ENCODE peak calls at places on chromosome 4, in seven cellular contexts. D, T, N, R, I, M and X are unnamed samples.
A peak's percentile ranks its signal among the peaks of the same experiment; 100 is the strongest.

GRCh38 chr4:85132570-85132969 is 166.1 kb upstream of the WDFY3 start:
- DNase-seq in T (no peak), N (no peak), D (no peak), I (no peak), M (no peak), R (no peak), X (no peak)

GRCh38 chr4:138308421-138308820 is 66.3 kb upstream of the SLC7A11 start:
- DNase-seq in I (no peak), R (no peak), N (no peak), T (no peak), M (no peak), D (no peak), X (peak; percentile 0)

GRCh38 chr4:70559924-70560323 is 32.1 kb upstream of the AMBN start:
- DNase-seq in D (no peak), M (no peak), R (no peak), I (no peak), N (no peak), T (peak; percentile 84), X (no peak)

GRCh38 chr4:20151436-20151835 is 100.3 kb upstream of the SLIT2 start:
- DNase-seq in N (no peak), R (no peak), D (no peak), I (no peak), M (no peak), T (no peak), X (no peak)

GRCh38 chr4:122584517-122584916 is 36.3 kb downstream of the IL21 start:
- DNase-seq in I (no peak), T (no peak), R (no peak), M (no peak), N (no peak), D (no peak), X (no peak)

GRCh38 chr4:140568507-140569306 is at the start of gene UCP1:
- DNase-seq in D (no peak), R (peak; percentile 88), T (peak; percentile 4), I (peak; percentile 19), N (no peak), M (peak; percentile 63), X (no peak)

GRCh38 chr4:173277340-173277739 is 56.8 kb downstream of the HMGB2 start:
- DNase-seq in M (no peak), I (no peak), T (no peak), N (no peak), R (no peak), D (no peak), X (no peak)

GRCh38 chr4:65653740-65654361 is 16.4 kb downstream of the EPHA5 start:
- DNase-seq in R (no peak), D (no peak), M (no peak), I (no peak), T (no peak), N (no peak), X (no peak)

GRCh38 chr4:135177323-135177722 is 975.7 kb upstream of the PABPC4L start:
- DNase-seq in D (no peak), R (no peak), T (no peak), M (no peak), I (no peak), N (no peak), X (no peak)

GRCh38 chr4:48255959-48256342 is 13.7 kb downstream of the TEC start:
- DNase-seq in R (no peak), D (no peak), N (no peak), M (no peak), I (no peak), T (no peak), X (no peak)

GRCh38 chr4:98539741-98540140 is 118.7 kb downstream of the TSPAN5 start:
- DNase-seq in T (no peak), I (no peak), R (no peak), D (no peak), N (no peak), M (no peak), X (no peak)

GRCh38 chr4:137927972-137928371 is 314.2 kb downstream of the SLC7A11 start:
- DNase-seq in D (no peak), M (no peak), R (no peak), I (no peak), T (no peak), N (no peak), X (no peak)

GRCh38 chr4:122652379-122652778 is 31.5 kb upstream of the IL21 start:
- DNase-seq in M (no peak), R (no peak), N (no peak), D (peak; percentile 60), T (peak; percentile 14), I (peak; percentile 13), X (peak; percentile 4)

GRCh38 chr4:134308910-134309309 is 107.3 kb upstream of the PABPC4L start:
- DNase-seq in T (no peak), N (no peak), R (no peak), D (no peak), M (no peak), I (no peak), X (no peak)

GRCh38 chr4:162056947-162057346 is 106.9 kb downstream of the FSTL5 start:
- DNase-seq in I (no peak), R (peak; percentile 22), M (no peak), T (no peak), N (no peak), D (no peak), X (no peak)

GRCh38 chr4:175421506-175421905 is 390.6 kb downstream of the GPM6A start:
- DNase-seq in R (no peak), N (no peak), I (no peak), M (no peak), T (peak; percentile 0), D (no peak), X (peak; percentile 30)

GRCh38 chr4:38803833-38804653 is 548 bp downstream of the TLR1 start:
- DNase-seq in I (no peak), N (peak; percentile 99), R (no peak), D (no peak), M (no peak), T (no peak), X (no peak)

GRCh38 chr4:184961693-184962092 is 56.6 kb upstream of the HELT start:
- DNase-seq in M (no peak), I (peak; percentile 70), T (no peak), D (no peak), R (peak; percentile 57), N (no peak), X (no peak)

GRCh38 chr4:42519803-42520417 is 122.6 kb downstream of the SHISA3 start:
- DNase-seq in T (peak; percentile 12), N (peak; percentile 19), D (peak; percentile 28), I (peak; percentile 18), M (no peak), R (no peak), X (peak; percentile 20)

GRCh38 chr4:19346636-19347035 is 905.1 kb upstream of the SLIT2 start:
- DNase-seq in R (no peak), N (no peak), I (no peak), M (no peak), D (no peak), T (no peak), X (no peak)

GRCh38 chr4:85842540-85842939 is 367.6 kb downstream of the ARHGAP24 start:
- DNase-seq in T (no peak), R (no peak), M (no peak), D (no peak), N (no peak), I (peak; percentile 14), X (no peak)

GRCh38 chr4:87839309-87839946 is 6.7 kb downstream of the MEPE start:
- DNase-seq in M (no peak), I (no peak), D (no peak), R (no peak), T (no peak), N (no peak), X (no peak)

GRCh38 chr4:87835192-87835591 is 2.4 kb downstream of the MEPE start:
- DNase-seq in N (no peak), R (no peak), I (no peak), D (no peak), T (no peak), M (no peak), X (no peak)

GRCh38 chr4:87835732-87836131 is 3.0 kb downstream of the MEPE start:
- DNase-seq in T (no peak), D (no peak), I (no peak), M (no peak), N (no peak), R (no peak), X (no peak)

GRCh38 chr4:87840149-87840548 is 7.4 kb downstream of the MEPE start:
- DNase-seq in D (no peak), M (no peak), R (no peak), T (no peak), N (no peak), I (no peak), X (no peak)

DNA sequence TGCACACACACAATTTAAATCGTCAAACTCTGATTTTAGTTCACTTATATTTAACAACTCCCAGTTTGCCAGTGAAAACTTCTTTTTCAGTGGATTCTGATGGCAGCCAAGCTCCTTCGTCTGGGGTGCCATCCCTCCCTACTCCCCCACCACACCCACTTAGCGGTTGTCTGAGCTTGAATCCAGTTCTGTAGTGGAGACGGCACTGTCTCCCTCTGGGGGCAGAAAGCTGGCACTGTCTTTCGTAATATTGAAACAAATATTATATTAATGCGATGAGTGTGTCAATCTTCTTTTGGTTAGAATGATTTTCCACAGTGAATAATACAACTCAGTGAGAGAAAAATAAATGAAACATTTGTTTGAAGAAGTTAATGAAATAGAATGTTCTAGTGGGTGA is 5.4 kb downstream of the MEPE start:
- DNase-seq in M (no peak), T (no peak), N (no peak), I (no peak), R (no peak), D (no peak), X (no peak)
- TF ChIP-seq CTCF in M (peak; percentile 10), T (peak; percentile 32), N (no peak), I (no peak), R (no peak), D (peak; percentile 67), X (peak; percentile 66)

DNA sequence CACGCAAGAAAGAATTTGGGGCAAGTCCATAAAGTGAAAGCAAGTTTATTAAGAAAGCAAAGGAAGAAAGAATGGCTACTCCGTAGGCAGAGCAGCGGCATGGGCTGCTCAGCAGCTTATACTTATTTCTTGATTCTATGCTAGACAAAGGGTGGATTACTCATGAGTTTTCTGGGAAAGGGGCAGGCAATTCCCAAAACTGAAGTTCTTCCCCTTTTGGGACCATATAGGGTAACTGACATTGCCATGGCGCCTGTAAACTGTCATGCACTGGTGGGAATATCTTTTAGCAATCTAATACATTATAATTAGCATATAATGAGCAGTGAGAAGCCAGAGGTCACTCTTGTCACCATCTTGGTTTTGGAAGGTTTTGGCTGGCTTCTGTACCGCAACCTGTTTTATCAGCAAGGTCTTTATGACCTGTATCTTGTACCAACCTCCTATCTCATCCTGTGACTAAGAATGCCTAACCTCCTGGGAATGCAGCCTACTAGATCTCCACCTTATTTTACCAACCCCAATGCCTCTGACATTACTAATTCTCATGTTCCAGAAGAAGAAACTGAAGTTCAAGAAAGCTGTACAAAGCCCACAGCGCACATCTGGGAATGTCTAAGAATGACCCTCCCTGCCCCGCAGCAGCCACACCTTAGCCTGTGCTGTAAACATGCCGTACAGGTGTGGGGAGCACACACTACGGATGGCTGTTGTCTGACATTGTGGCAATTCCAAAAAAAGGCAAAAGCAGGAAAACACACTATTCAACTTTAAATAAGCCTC is 18.6 kb downstream of the RXFP1 start:
- DNase-seq in M (no peak), N (no peak), D (no peak), T (no peak), I (no peak), R (no peak), X (no peak)
- TF ChIP-seq POLR2AphosphoS5 in M (no peak), N (no peak), D (no peak), T (no peak), I (no peak), R (no peak), X (no peak)

GRCh38 chr4:40299126-40299525 is 36.0 kb upstream of the CHRNA9 start:
- DNase-seq in M (no peak), I (no peak), N (no peak), D (no peak), R (no peak), T (no peak), X (no peak)
- H3K4me1 ChIP-seq in M (no peaks in the 10 kb centered on the region), I (no peaks in the 10 kb centered on the region), N (peaks cover 32% of the 10 kb centered on the region), D (no peaks in the 10 kb centered on the region), R (no peaks in the 10 kb centered on the region), T (no peaks in the 10 kb centered on the region), X (no peaks in the 10 kb centered on the region)

GRCh38 chr4:3136454-3136853 is 62.0 kb downstream of the HTT start:
- DNase-seq in I (no peak), M (no peak), D (no peak), R (no peak), N (no peak), T (no peak), X (no peak)
- TF ChIP-seq CTCF in I (peak; percentile 29), M (no peak), D (peak; percentile 7), R (no peak), N (peak; percentile 19), T (no peak), X (peak; percentile 26)